ENCODE peak calls at places on chromosomes 2 and 18, in four cellular contexts. One of them, this sample, is unnamed.

GRCh38 chr2:30655660-30656059 is 151.6 kb downstream of the CAPN13 start:
- DNase-seq in IMR-90: peak; percentile 82
- DNase-seq in lung: peak; percentile 6
- DNase-seq in substantia nigra: no peak
- DNase-seq in this sample: no peak

GRCh38 chr2:184402381-184402780 is 195.9 kb upstream of the ZNF804A start:
- DNase-seq in lung: no peak
- DNase-seq in substantia nigra: no peak
- DNase-seq in IMR-90: no peak
- DNase-seq in this sample: no peak

GRCh38 chr2:64657416-64657815 is 3.7 kb upstream of the SERTAD2 start:
- DNase-seq in substantia nigra: no peak
- DNase-seq in lung: no peak
- DNase-seq in IMR-90: no peak
- DNase-seq in this sample: no peak

GRCh38 chr2:200861617-200862016 is 2.8 kb downstream of the CLK1 start:
- DNase-seq in lung: no peak
- DNase-seq in substantia nigra: no peak
- DNase-seq in IMR-90: no peak
- DNase-seq in this sample: no peak

GRCh38 chr2:63614983-63615945 is 26.5 kb downstream of the MDH1 start:
- DNase-seq in lung: no peak
- DNase-seq in IMR-90: peak; percentile 55
- DNase-seq in substantia nigra: no peak
- DNase-seq in this sample: peak; percentile 53

GRCh38 chr2:148967484-148967883 is 71.0 kb upstream of the LYPD6B start:
- DNase-seq in lung: no peak
- DNase-seq in IMR-90: peak; percentile 5
- DNase-seq in substantia nigra: no peak
- DNase-seq in this sample: no peak

GRCh38 chr2:78977661-78978145 is 47.8 kb upstream of the REG3G start:
- DNase-seq in substantia nigra: no peak
- DNase-seq in IMR-90: no peak
- DNase-seq in lung: no peak
- DNase-seq in this sample: no peak

GRCh38 chr18:63928331-63928730 is 20.6 kb downstream of the SERPINB10 start:
- DNase-seq in substantia nigra: no peak
- DNase-seq in IMR-90: no peak
- DNase-seq in lung: no peak
- DNase-seq in this sample: no peak

GRCh38 chr2:60707750-60708371 is 48.2 kb upstream of the PAPOLG start:
- DNase-seq in lung: no peak
- DNase-seq in IMR-90: peak; percentile 28
- DNase-seq in substantia nigra: peak; percentile 3
- DNase-seq in this sample: no peak

GRCh38 chr18:24544141-24544498 is 83.7 kb downstream of the HRH4 start:
- DNase-seq in substantia nigra: no peak
- DNase-seq in lung: no peak
- DNase-seq in IMR-90: peak; percentile 40
- DNase-seq in this sample: no peak

GRCh38 chr2:96154506-96155380 is 9.5 kb upstream of the DUSP2 start:
- DNase-seq in lung: no peak
- DNase-seq in IMR-90: no peak
- DNase-seq in substantia nigra: no peak
- DNase-seq in this sample: no peak

GRCh38 chr18:7230646-7231349 is at the start of gene LRRC30:
- DNase-seq in IMR-90: no peak
- DNase-seq in lung: no peak
- DNase-seq in substantia nigra: no peak
- DNase-seq in this sample: no peak

GRCh38 chr2:213119061-213119809 is 32.2 kb downstream of the IKZF2 start:
- DNase-seq in substantia nigra: no peak
- DNase-seq in lung: no peak
- DNase-seq in IMR-90: peak; percentile 90
- DNase-seq in this sample: peak; percentile 83

GRCh38 chr2:205706769-205707375 is 24.6 kb downstream of the NRP2 start:
- DNase-seq in lung: no peak
- DNase-seq in substantia nigra: peak; percentile 19
- DNase-seq in IMR-90: peak; percentile 97
- DNase-seq in this sample: no peak

GRCh38 chr2:147030966-147031760 is 813.7 kb upstream of the ACVR2A start:
- DNase-seq in lung: no peak
- DNase-seq in substantia nigra: no peak
- DNase-seq in IMR-90: peak; percentile 54
- DNase-seq in this sample: no peak

GRCh38 chr18:40673150-40673549 is 1281.9 kb upstream of the PIK3C3 start:
- DNase-seq in lung: no peak
- DNase-seq in IMR-90: no peak
- DNase-seq in substantia nigra: no peak
- DNase-seq in this sample: no peak

GRCh38 chr2:100036793-100037192 is 105.6 kb downstream of the AFF3 start:
- DNase-seq in IMR-90: no peak
- DNase-seq in substantia nigra: no peak
- DNase-seq in lung: no peak
- DNase-seq in this sample: no peak

GRCh38 chr18:79947881-79948610 is 3.4 kb downstream of the SLC66A2 start:
- DNase-seq in substantia nigra: no peak
- DNase-seq in lung: no peak
- DNase-seq in IMR-90: no peak
- DNase-seq in this sample: no peak

GRCh38 chr2:129443235-129443884 is 536.1 kb upstream of the RAB6C start:
- DNase-seq in IMR-90: no peak
- DNase-seq in lung: no peak
- DNase-seq in substantia nigra: no peak
- DNase-seq in this sample: no peak

GRCh38 chr2:61770746-61771145 is 83.1 kb downstream of the FAM161A start:
- DNase-seq in lung: no peak
- DNase-seq in substantia nigra: no peak
- DNase-seq in IMR-90: peak; percentile 24
- DNase-seq in this sample: peak; percentile 61

GRCh38 chr2:39513641-39514094 is 76.6 kb upstream of the MAP4K3 start:
- DNase-seq in substantia nigra: peak; percentile 25
- DNase-seq in lung: peak; percentile 62
- DNase-seq in IMR-90: peak; percentile 97
- DNase-seq in this sample: peak; percentile 68

GRCh38 chr2:194883711-194884110 is 773.3 kb upstream of the SLC39A10 start:
- DNase-seq in lung: no peak
- DNase-seq in substantia nigra: no peak
- DNase-seq in IMR-90: no peak
- DNase-seq in this sample: no peak

GRCh38 chr2:64548795-64549194 is 24.7 kb downstream of the AFTPH start:
- DNase-seq in substantia nigra: no peak
- DNase-seq in lung: no peak
- DNase-seq in IMR-90: no peak
- DNase-seq in this sample: no peak

GRCh38 chr2:130987519-130988425 is 105.5 kb downstream of the FAM168B start:
- DNase-seq in lung: no peak
- DNase-seq in substantia nigra: no peak
- DNase-seq in IMR-90: no peak
- DNase-seq in this sample: no peak

GRCh38 chr2:177900091-177900490 is 172.5 kb downstream of the PDE11A start:
- DNase-seq in lung: no peak
- DNase-seq in IMR-90: no peak
- DNase-seq in substantia nigra: no peak
- DNase-seq in this sample: peak; percentile 37

GRCh38 chr2:237421542-237422047 is 7.6 kb upstream of the COL6A3 start:
- DNase-seq in lung: peak; percentile 76
- DNase-seq in IMR-90: peak; percentile 90
- DNase-seq in substantia nigra: peak; percentile 26
- DNase-seq in this sample: no peak

GRCh38 chr2:28477645-28478044 is 18.2 kb upstream of the PLB1 start:
- DNase-seq in IMR-90: no peak
- DNase-seq in substantia nigra: no peak
- DNase-seq in lung: no peak
- DNase-seq in this sample: no peak

GRCh38 chr2:238698451-238699306 is 149.2 kb upstream of the TWIST2 start:
- DNase-seq in IMR-90: no peak
- DNase-seq in lung: peak; percentile 26
- DNase-seq in substantia nigra: no peak
- DNase-seq in this sample: no peak

GRCh38 chr18:9877655-9878014 is 8.1 kb upstream of the TXNDC2 start:
- DNase-seq in lung: no peak
- DNase-seq in IMR-90: no peak
- DNase-seq in substantia nigra: no peak
- DNase-seq in this sample: no peak

GRCh38 chr2:149715005-149715592 is 127.5 kb upstream of the MMADHC start:
- DNase-seq in lung: no peak
- DNase-seq in IMR-90: peak; percentile 55
- DNase-seq in substantia nigra: no peak
- DNase-seq in this sample: no peak

GRCh38 chr18:9731380-9731779 is 23.3 kb downstream of the RAB31 start:
- DNase-seq in substantia nigra: no peak
- DNase-seq in lung: no peak
- DNase-seq in IMR-90: peak; percentile 88
- DNase-seq in this sample: peak; percentile 78

GRCh38 chr2:126797622-126798275 is 100.9 kb upstream of the TEX51 start:
- DNase-seq in lung: no peak
- DNase-seq in substantia nigra: no peak
- DNase-seq in IMR-90: no peak
- DNase-seq in this sample: no peak

GRCh38 chr2:8149985-8150547 is 531.8 kb upstream of the ID2 start:
- DNase-seq in IMR-90: peak; percentile 59
- DNase-seq in substantia nigra: no peak
- DNase-seq in lung: no peak
- DNase-seq in this sample: no peak

GRCh38 chr18:42141439-42141838 is 186.4 kb downstream of the PIK3C3 start:
- DNase-seq in substantia nigra: no peak
- DNase-seq in lung: no peak
- DNase-seq in IMR-90: peak; percentile 2
- DNase-seq in this sample: no peak

GRCh38 chr18:2480536-2480935 is 90.8 kb downstream of the METTL4 start:
- DNase-seq in IMR-90: peak; percentile 2
- DNase-seq in substantia nigra: no peak
- DNase-seq in lung: no peak
- DNase-seq in this sample: no peak
- H3K27ac ChIP-seq in IMR-90: no peak overlapping the region
- H3K27ac ChIP-seq in substantia nigra: no peak overlapping the region
- H3K27ac ChIP-seq in lung: no peak overlapping the region
- H3K27ac ChIP-seq in this sample: no peak overlapping the region

DNA sequence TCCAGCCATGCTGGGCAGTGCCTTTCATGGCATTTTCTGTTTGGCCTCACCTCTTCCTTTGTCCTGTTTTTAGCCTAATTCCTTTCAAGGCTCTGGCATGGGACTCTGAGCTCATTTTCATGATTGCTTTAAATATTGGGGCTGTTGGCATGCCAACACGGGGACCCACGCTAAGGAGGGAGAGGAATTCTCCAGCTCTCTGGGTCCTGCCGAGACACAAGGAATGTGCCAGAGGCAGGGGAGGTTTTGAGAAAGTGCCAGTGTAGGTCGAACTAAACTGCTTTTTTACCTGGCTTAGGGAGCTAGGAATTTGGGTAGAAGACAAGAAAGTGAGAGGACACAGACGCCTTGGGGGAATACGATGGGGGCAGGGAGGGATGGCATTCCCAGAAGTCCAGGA is 42.3 kb downstream of the RPL37A start:
- DNase-seq in lung: no peak
- DNase-seq in substantia nigra: no peak
- DNase-seq in IMR-90: no peak
- DNase-seq in this sample: no peak
- H3K27ac ChIP-seq in lung: no peak overlapping the region
- H3K27ac ChIP-seq in substantia nigra: no peak overlapping the region
- H3K27ac ChIP-seq in IMR-90: no peak overlapping the region
- H3K27ac ChIP-seq in this sample: no peak overlapping the region

GRCh38 chr2:218734190-218734975 is 23.7 kb downstream of the TTLL4 start:
- DNase-seq in lung: no peak
- DNase-seq in substantia nigra: no peak
- DNase-seq in IMR-90: peak; percentile 23
- DNase-seq in this sample: no peak
- H3K27ac ChIP-seq in lung: no peak overlapping the region
- H3K27ac ChIP-seq in substantia nigra: peak overlapping the region; percentile 49
- H3K27ac ChIP-seq in IMR-90: peak overlapping the region; percentile 30
- H3K27ac ChIP-seq in this sample: peak overlapping the region; percentile 88

GRCh38 chr2:105783972-105784371 is 39.3 kb downstream of the NCK2 start:
- DNase-seq in lung: no peak
- DNase-seq in substantia nigra: no peak
- DNase-seq in IMR-90: no peak
- DNase-seq in this sample: no peak

GRCh38 chr2:105784577-105784976 is 39.9 kb downstream of the NCK2 start:
- DNase-seq in lung: no peak
- DNase-seq in IMR-90: no peak
- DNase-seq in substantia nigra: no peak
- DNase-seq in this sample: no peak

GRCh38 chr2:105782123-105782522 is 37.4 kb downstream of the NCK2 start:
- DNase-seq in IMR-90: no peak
- DNase-seq in substantia nigra: no peak
- DNase-seq in lung: no peak
- DNase-seq in this sample: no peak

GRCh38 chr2:105782646-105783045 is 37.9 kb downstream of the NCK2 start:
- DNase-seq in substantia nigra: no peak
- DNase-seq in lung: no peak
- DNase-seq in IMR-90: no peak
- DNase-seq in this sample: no peak

GRCh38 chr2:105783151-105783738 is 38.5 kb downstream of the NCK2 start:
- DNase-seq in lung: no peak
- DNase-seq in substantia nigra: no peak
- DNase-seq in IMR-90: no peak
- DNase-seq in this sample: no peak
- H3K27ac ChIP-seq in lung: no peak overlapping the region
- H3K27ac ChIP-seq in substantia nigra: no peak overlapping the region
- H3K27ac ChIP-seq in IMR-90: no peak overlapping the region
- H3K27ac ChIP-seq in this sample: no peak overlapping the region

GRCh38 chr18:47075098-47075883 is 39.9 kb upstream of the ELOA2 start:
- DNase-seq in IMR-90: no peak
- DNase-seq in lung: no peak
- DNase-seq in substantia nigra: no peak
- DNase-seq in this sample: no peak
- H3K27ac ChIP-seq in IMR-90: no peak overlapping the region
- H3K27ac ChIP-seq in lung: no peak overlapping the region
- H3K27ac ChIP-seq in substantia nigra: no peak overlapping the region
- H3K27ac ChIP-seq in this sample: no peak overlapping the region